ENCODE peak calls at places on chromosome 7, in nine cellular contexts. V is effector memory CD8-positive, alpha-beta T cell; F is hepatocyte; U is GM12865; I is EL; E is endothelial cell; Y is SK-MEL-5; M is activated effector memory CD4-positive, alpha-beta T cell treated with Interleukin-2 at 50 U/mL for 16 hours; W is putamen. S is an unnamed sample.

GRCh38 chr7:38232475-38233366 is 40.7 kb downstream of the TARP start:
- DNase-seq in V (peak), F (no peak), U (peak), I (no peak), E (peak), Y (no peak), M (peak), W (no peak), S (peak)

GRCh38 chr7:70728873-70729552 is 402.9 kb upstream of the GALNT17 start:
- DNase-seq in V (no peak), F (peak), U (peak), I (no peak), E (no peak), Y (peak), M (no peak), W (no peak), S (no peak)

GRCh38 chr7:22781230-22781711 is 41.4 kb downstream of the TOMM7 start:
- DNase-seq in V (no peak), F (no peak), U (no peak), I (peak), E (no peak), Y (no peak), M (no peak), W (no peak), S (no peak)

GRCh38 chr7:93262535-93262934 is 30.4 kb downstream of the VPS50 start:
- DNase-seq in V (no peak), F (no peak), U (no peak), I (no peak), E (no peak), Y (no peak), M (no peak), W (no peak), S (no peak)

GRCh38 chr7:45000096-45001032 is at the start of gene CCM2:
- DNase-seq in V (no peak), F (peak), U (peak), I (peak), E (peak), Y (peak), M (no peak), W (no peak), S (no peak)

GRCh38 chr7:44213872-44214595 is 13.3 kb downstream of the YKT6 start:
- DNase-seq in V (no peak), F (peak), U (peak), I (peak), E (peak), Y (peak), M (no peak), W (no peak), S (no peak)

GRCh38 chr7:92740713-92741126 is 95.7 kb downstream of the CDK6 start:
- DNase-seq in V (no peak), F (peak), U (no peak), I (peak), E (no peak), Y (peak), M (no peak), W (no peak), S (no peak)

GRCh38 chr7:96414931-96415292 is 93.0 kb upstream of the SLC25A13 start:
- DNase-seq in V (peak), F (peak), U (peak), I (peak), E (peak), Y (peak), M (no peak), W (peak), S (no peak)

GRCh38 chr7:55245271-55245723 is 119.8 kb upstream of the LANCL2 start:
- DNase-seq in V (no peak), F (no peak), U (no peak), I (peak), E (no peak), Y (no peak), M (no peak), W (no peak), S (no peak)

GRCh38 chr7:144824360-144824759 is 11.5 kb downstream of the TPK1 start:
- DNase-seq in V (no peak), F (no peak), U (no peak), I (peak), E (no peak), Y (peak), M (no peak), W (no peak), S (no peak)

GRCh38 chr7:77913977-77914607 is 115.5 kb downstream of the PHTF2 start:
- DNase-seq in V (no peak), F (no peak), U (no peak), I (no peak), E (no peak), Y (no peak), M (no peak), W (peak), S (no peak)

GRCh38 chr7:5417106-5418071 is 6.2 kb downstream of the TNRC18 start:
- DNase-seq in V (no peak), F (peak), U (no peak), I (peak), E (no peak), Y (no peak), M (no peak), W (no peak), S (no peak)

GRCh38 chr7:86708334-86708733 is 64.6 kb downstream of the GRM3 start:
- DNase-seq in V (no peak), F (no peak), U (no peak), I (no peak), E (no peak), Y (no peak), M (no peak), W (peak), S (no peak)

GRCh38 chr7:15015545-15016314 is 113.2 kb upstream of the DGKB start:
- DNase-seq in V (no peak), F (peak), U (peak), I (peak), E (peak), Y (peak), M (no peak), W (peak), S (no peak)

GRCh38 chr7:138030679-138031351 is 28.9 kb upstream of the CREB3L2 start:
- DNase-seq in V (no peak), F (peak), U (no peak), I (peak), E (no peak), Y (peak), M (no peak), W (no peak), S (no peak)

GRCh38 chr7:145106001-145106400 is 270.1 kb upstream of the TPK1 start:
- DNase-seq in V (no peak), F (peak), U (no peak), I (no peak), E (no peak), Y (peak), M (no peak), W (no peak), S (no peak)

GRCh38 chr7:84669177-84669732 is 474.7 kb upstream of the SEMA3A start:
- DNase-seq in V (no peak), F (no peak), U (no peak), I (no peak), E (peak), Y (no peak), M (no peak), W (no peak), S (no peak)

GRCh38 chr7:55052726-55053431 is 34.1 kb downstream of the EGFR start:
- DNase-seq in V (no peak), F (no peak), U (no peak), I (peak), E (no peak), Y (no peak), M (no peak), W (no peak), S (no peak)

GRCh38 chr7:2032876-2033407 is 199.8 kb downstream of the MAD1L1 start:
- DNase-seq in V (no peak), F (no peak), U (no peak), I (no peak), E (no peak), Y (no peak), M (no peak), W (no peak), S (no peak)

GRCh38 chr7:30201161-30201666 is 66.4 kb downstream of the MTURN start:
- DNase-seq in V (no peak), F (no peak), U (peak), I (no peak), E (no peak), Y (no peak), M (no peak), W (peak), S (no peak)